ENCODE peak calls at places on chromosomes 12 and 14, in four cellular contexts. One of them, this sample, is unnamed.

GRCh38 chr14:90281766-90282165 is 25.4 kb downstream of the PSMC1 start:
- DNase-seq in RWPE1: no peak
- DNase-seq in glomerular endothelial cell: no peak
- DNase-seq in activated CD8-positive, alpha-beta memory T cell treated with anti-CD3 and anti-CD28 coated beads, Interleukin-2, amount 50 U/mL, for 4 hours: no peak
- DNase-seq in this sample: peak; percentile 38

GRCh38 chr14:97641827-97642226 is 844.6 kb downstream of the VRK1 start:
- DNase-seq in RWPE1: no peak
- DNase-seq in glomerular endothelial cell: no peak
- DNase-seq in activated CD8-positive, alpha-beta memory T cell treated with anti-CD3 and anti-CD28 coated beads, Interleukin-2, amount 50 U/mL, for 4 hours: no peak
- DNase-seq in this sample: no peak

GRCh38 chr14:99075771-99076370 is 196.1 kb downstream of the BCL11B start:
- DNase-seq in RWPE1: peak; percentile 17
- DNase-seq in glomerular endothelial cell: no peak
- DNase-seq in activated CD8-positive, alpha-beta memory T cell treated with anti-CD3 and anti-CD28 coated beads, Interleukin-2, amount 50 U/mL, for 4 hours: no peak
- DNase-seq in this sample: no peak

GRCh38 chr14:65169351-65169750 is 67.0 kb upstream of the MAX start:
- DNase-seq in RWPE1: no peak
- DNase-seq in glomerular endothelial cell: no peak
- DNase-seq in activated CD8-positive, alpha-beta memory T cell treated with anti-CD3 and anti-CD28 coated beads, Interleukin-2, amount 50 U/mL, for 4 hours: no peak
- DNase-seq in this sample: peak; percentile 88

GRCh38 chr12:64528616-64529015 is 76.7 kb downstream of the TBK1 start:
- DNase-seq in RWPE1: no peak
- DNase-seq in glomerular endothelial cell: no peak
- DNase-seq in activated CD8-positive, alpha-beta memory T cell treated with anti-CD3 and anti-CD28 coated beads, Interleukin-2, amount 50 U/mL, for 4 hours: no peak
- DNase-seq in this sample: peak; percentile 43

GRCh38 chr14:36428350-36428749 is 91.7 kb downstream of the NKX2-1 start:
- DNase-seq in RWPE1: no peak
- DNase-seq in glomerular endothelial cell: no peak
- DNase-seq in activated CD8-positive, alpha-beta memory T cell treated with anti-CD3 and anti-CD28 coated beads, Interleukin-2, amount 50 U/mL, for 4 hours: no peak
- DNase-seq in this sample: no peak

GRCh38 chr14:103721334-103722120 is 5.9 kb downstream of the ZFYVE21 start:
- DNase-seq in RWPE1: peak; percentile 66
- DNase-seq in glomerular endothelial cell: no peak
- DNase-seq in activated CD8-positive, alpha-beta memory T cell treated with anti-CD3 and anti-CD28 coated beads, Interleukin-2, amount 50 U/mL, for 4 hours: no peak
- DNase-seq in this sample: no peak

GRCh38 chr12:12582895-12583303 is 20.2 kb upstream of the DUSP16 start:
- DNase-seq in RWPE1: no peak
- DNase-seq in glomerular endothelial cell: no peak
- DNase-seq in activated CD8-positive, alpha-beta memory T cell treated with anti-CD3 and anti-CD28 coated beads, Interleukin-2, amount 50 U/mL, for 4 hours: no peak
- DNase-seq in this sample: peak; percentile 49

GRCh38 chr12:47820631-47821345 is 1.1 kb upstream of the HDAC7 start:
- DNase-seq in RWPE1: peak; percentile 98
- DNase-seq in glomerular endothelial cell: peak; percentile 68
- DNase-seq in activated CD8-positive, alpha-beta memory T cell treated with anti-CD3 and anti-CD28 coated beads, Interleukin-2, amount 50 U/mL, for 4 hours: no peak
- DNase-seq in this sample: peak; percentile 98

GRCh38 chr14:61466249-61466904 is 145.0 kb downstream of the PRKCH start:
- DNase-seq in RWPE1: peak; percentile 87
- DNase-seq in glomerular endothelial cell: no peak
- DNase-seq in activated CD8-positive, alpha-beta memory T cell treated with anti-CD3 and anti-CD28 coated beads, Interleukin-2, amount 50 U/mL, for 4 hours: no peak
- DNase-seq in this sample: peak; percentile 99

GRCh38 chr14:77004711-77005460 is 23.6 kb downstream of the IRF2BPL start:
- DNase-seq in RWPE1: no peak
- DNase-seq in glomerular endothelial cell: no peak
- DNase-seq in activated CD8-positive, alpha-beta memory T cell treated with anti-CD3 and anti-CD28 coated beads, Interleukin-2, amount 50 U/mL, for 4 hours: no peak
- DNase-seq in this sample: no peak

GRCh38 chr14:103138483-103139370 is 15.5 kb downstream of the TNFAIP2 start:
- DNase-seq in RWPE1: no peak
- DNase-seq in glomerular endothelial cell: no peak
- DNase-seq in activated CD8-positive, alpha-beta memory T cell treated with anti-CD3 and anti-CD28 coated beads, Interleukin-2, amount 50 U/mL, for 4 hours: no peak
- DNase-seq in this sample: no peak

GRCh38 chr12:22443379-22444316 is 100.7 kb downstream of the C2CD5 start:
- DNase-seq in RWPE1: peak; percentile 43
- DNase-seq in glomerular endothelial cell: peak; percentile 36
- DNase-seq in activated CD8-positive, alpha-beta memory T cell treated with anti-CD3 and anti-CD28 coated beads, Interleukin-2, amount 50 U/mL, for 4 hours: peak; percentile 39
- DNase-seq in this sample: peak; percentile 81

GRCh38 chr12:52307836-52308806 is 13.1 kb downstream of the KRT83 start:
- DNase-seq in RWPE1: peak; percentile 38
- DNase-seq in glomerular endothelial cell: no peak
- DNase-seq in activated CD8-positive, alpha-beta memory T cell treated with anti-CD3 and anti-CD28 coated beads, Interleukin-2, amount 50 U/mL, for 4 hours: peak; percentile 25
- DNase-seq in this sample: peak; percentile 16

GRCh38 chr12:66900616-66901015 is 221.7 kb upstream of the GRIP1 start:
- DNase-seq in RWPE1: no peak
- DNase-seq in glomerular endothelial cell: no peak
- DNase-seq in activated CD8-positive, alpha-beta memory T cell treated with anti-CD3 and anti-CD28 coated beads, Interleukin-2, amount 50 U/mL, for 4 hours: no peak
- DNase-seq in this sample: no peak

GRCh38 chr12:95805864-95806669 is 15.5 kb upstream of the NTN4 start:
- DNase-seq in RWPE1: peak; percentile 83
- DNase-seq in glomerular endothelial cell: no peak
- DNase-seq in activated CD8-positive, alpha-beta memory T cell treated with anti-CD3 and anti-CD28 coated beads, Interleukin-2, amount 50 U/mL, for 4 hours: no peak
- DNase-seq in this sample: peak; percentile 99

GRCh38 chr14:67513631-67514108 is 19.4 kb upstream of the PLEKHH1 start:
- DNase-seq in RWPE1: no peak
- DNase-seq in glomerular endothelial cell: no peak
- DNase-seq in activated CD8-positive, alpha-beta memory T cell treated with anti-CD3 and anti-CD28 coated beads, Interleukin-2, amount 50 U/mL, for 4 hours: no peak
- DNase-seq in this sample: no peak

GRCh38 chr14:33685698-33686097 is 265.2 kb downstream of the EGLN3 start:
- DNase-seq in RWPE1: no peak
- DNase-seq in glomerular endothelial cell: no peak
- DNase-seq in activated CD8-positive, alpha-beta memory T cell treated with anti-CD3 and anti-CD28 coated beads, Interleukin-2, amount 50 U/mL, for 4 hours: no peak
- DNase-seq in this sample: no peak

GRCh38 chr14:100679170-100679569 is 47.5 kb upstream of the DLK1 start:
- DNase-seq in RWPE1: no peak
- DNase-seq in glomerular endothelial cell: no peak
- DNase-seq in activated CD8-positive, alpha-beta memory T cell treated with anti-CD3 and anti-CD28 coated beads, Interleukin-2, amount 50 U/mL, for 4 hours: no peak
- DNase-seq in this sample: no peak

GRCh38 chr12:39402922-39403321 is 40.0 kb downstream of the KIF21A start:
- DNase-seq in RWPE1: peak; percentile 35
- DNase-seq in glomerular endothelial cell: no peak
- DNase-seq in activated CD8-positive, alpha-beta memory T cell treated with anti-CD3 and anti-CD28 coated beads, Interleukin-2, amount 50 U/mL, for 4 hours: no peak
- DNase-seq in this sample: no peak

GRCh38 chr12:120795441-120796178 is 70.0 kb downstream of the ACADS start:
- DNase-seq in RWPE1: no peak
- DNase-seq in glomerular endothelial cell: no peak
- DNase-seq in activated CD8-positive, alpha-beta memory T cell treated with anti-CD3 and anti-CD28 coated beads, Interleukin-2, amount 50 U/mL, for 4 hours: no peak
- DNase-seq in this sample: no peak

GRCh38 chr12:122969657-122970056 is 3.4 kb upstream of the ABCB9 start:
- DNase-seq in RWPE1: no peak
- DNase-seq in glomerular endothelial cell: no peak
- DNase-seq in activated CD8-positive, alpha-beta memory T cell treated with anti-CD3 and anti-CD28 coated beads, Interleukin-2, amount 50 U/mL, for 4 hours: no peak
- DNase-seq in this sample: no peak

GRCh38 chr12:29153231-29153630 is 4.2 kb downstream of the FAR2 start:
- DNase-seq in RWPE1: no peak
- DNase-seq in glomerular endothelial cell: no peak
- DNase-seq in activated CD8-positive, alpha-beta memory T cell treated with anti-CD3 and anti-CD28 coated beads, Interleukin-2, amount 50 U/mL, for 4 hours: no peak
- DNase-seq in this sample: no peak

GRCh38 chr12:132352896-132353800 is 23.8 kb upstream of the GALNT9 start:
- DNase-seq in RWPE1: no peak
- DNase-seq in glomerular endothelial cell: no peak
- DNase-seq in activated CD8-positive, alpha-beta memory T cell treated with anti-CD3 and anti-CD28 coated beads, Interleukin-2, amount 50 U/mL, for 4 hours: no peak
- DNase-seq in this sample: no peak